ENCODE peak calls at places on chromosomes 3 and 15, in four cellular contexts. H, C, V and Z are unnamed samples.

GRCh38 chr15:20340931-20341661 is 200.5 kb downstream of the GOLGA6L6 start:
- DNase-seq in H (no peak), C (no peak), V (no peak), Z (peak)

GRCh38 chr3:61454806-61455205 is 106.6 kb upstream of the PTPRG start:
- DNase-seq in H (no peak), C (peak), V (no peak), Z (no peak)

GRCh38 chr15:100201376-100202280 is 140.1 kb downstream of the ADAMTS17 start:
- DNase-seq in H (no peak), C (no peak), V (peak), Z (no peak)

GRCh38 chr3:155321418-155321817 is 27.9 kb upstream of the STRIT1 start:
- DNase-seq in H (no peak), C (peak), V (no peak), Z (no peak)

GRCh38 chr3:55858302-55858701 is 371.2 kb upstream of the WNT5A start:
- DNase-seq in H (no peak), C (peak), V (no peak), Z (no peak)

GRCh38 chr15:80699981-80700380 is 4.9 kb downstream of the ABHD17C start:
- DNase-seq in H (no peak), C (peak), V (no peak), Z (no peak)

GRCh38 chr15:51448592-51449494 is 107.4 kb downstream of the GLDN start:
- DNase-seq in H (no peak), C (peak), V (no peak), Z (no peak)

GRCh38 chr15:88535100-88535499 is 11.4 kb downstream of the DET1 start:
- DNase-seq in H (no peak), C (peak), V (no peak), Z (no peak)

GRCh38 chr15:28002136-28002861 is 96.8 kb downstream of the OCA2 start:
- DNase-seq in H (no peak), C (no peak), V (peak), Z (no peak)

GRCh38 chr3:43246956-43247355 is 39.4 kb upstream of the SNRK start:
- DNase-seq in H (peak), C (no peak), V (peak), Z (no peak)

GRCh38 chr3:30770387-30770786 is 124.1 kb downstream of the GADL1 start:
- DNase-seq in H (peak), C (peak), V (no peak), Z (no peak)

GRCh38 chr3:157130138-157130880 is 29.6 kb downstream of the CCNL1 start:
- DNase-seq in H (peak), C (peak), V (peak), Z (peak)

GRCh38 chr3:49802719-49803463 is at the start of gene INKA1:
- DNase-seq in H (peak), C (peak), V (peak), Z (peak)

GRCh38 chr15:60119101-60119500 is 115.0 kb downstream of the FOXB1 start:
- DNase-seq in H (no peak), C (no peak), V (no peak), Z (no peak)

GRCh38 chr15:57598346-57598745 is 6.6 kb downstream of the MYZAP start:
- DNase-seq in H (no peak), C (no peak), V (no peak), Z (no peak)

GRCh38 chr15:77817434-77817833 is 184.7 kb upstream of the LINGO1 start:
- DNase-seq in H (no peak), C (no peak), V (no peak), Z (no peak)
- H4K5ac ChIP-seq in H (no peak), C (no peak), V (no peak), Z (no peak)

GRCh38 chr3:108280476-108280875 is 15.9 kb upstream of the HHLA2 start:
- DNase-seq in H (no peak), C (no peak), V (no peak), Z (no peak)
- H4K5ac ChIP-seq in H (no peak), C (no peak), V (no peak), Z (no peak)

DNA sequence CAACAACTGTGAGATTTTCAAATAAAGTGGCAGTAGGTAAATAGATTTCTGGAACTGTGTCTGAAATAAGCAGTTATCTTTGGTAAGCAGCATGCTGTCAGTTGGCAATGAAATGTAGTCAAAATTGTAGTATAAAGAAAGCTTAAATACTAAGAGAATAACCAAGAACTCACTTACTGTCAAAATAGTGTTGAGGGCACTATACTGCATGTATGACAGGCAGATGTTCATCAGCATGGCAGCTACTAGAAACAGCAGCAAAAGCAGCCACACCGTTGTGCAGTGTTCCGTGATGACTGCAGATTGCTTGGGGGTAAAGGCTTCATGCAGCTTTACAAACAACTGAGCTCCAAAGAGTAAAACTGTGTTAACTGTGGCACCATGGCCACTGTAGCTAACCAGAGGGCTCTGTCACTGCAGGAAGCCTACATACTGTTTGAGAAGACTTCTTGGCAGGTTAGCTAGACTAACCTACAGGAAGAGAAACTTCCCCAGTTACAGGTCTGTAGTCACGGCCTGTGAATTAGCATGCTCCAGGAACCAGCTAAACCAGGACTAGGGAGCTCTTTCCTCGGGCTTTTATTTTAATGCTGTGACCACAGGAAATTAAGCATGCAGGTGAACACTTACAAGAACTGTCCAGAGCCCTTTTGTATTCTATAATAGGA is 459.7 kb downstream of the TBL1XR1 start:
- DNase-seq in H (no peak), C (no peak), V (no peak), Z (no peak)
- H4K5ac ChIP-seq in H (no peak), C (no peak), V (no peak), Z (no peak)

DNA sequence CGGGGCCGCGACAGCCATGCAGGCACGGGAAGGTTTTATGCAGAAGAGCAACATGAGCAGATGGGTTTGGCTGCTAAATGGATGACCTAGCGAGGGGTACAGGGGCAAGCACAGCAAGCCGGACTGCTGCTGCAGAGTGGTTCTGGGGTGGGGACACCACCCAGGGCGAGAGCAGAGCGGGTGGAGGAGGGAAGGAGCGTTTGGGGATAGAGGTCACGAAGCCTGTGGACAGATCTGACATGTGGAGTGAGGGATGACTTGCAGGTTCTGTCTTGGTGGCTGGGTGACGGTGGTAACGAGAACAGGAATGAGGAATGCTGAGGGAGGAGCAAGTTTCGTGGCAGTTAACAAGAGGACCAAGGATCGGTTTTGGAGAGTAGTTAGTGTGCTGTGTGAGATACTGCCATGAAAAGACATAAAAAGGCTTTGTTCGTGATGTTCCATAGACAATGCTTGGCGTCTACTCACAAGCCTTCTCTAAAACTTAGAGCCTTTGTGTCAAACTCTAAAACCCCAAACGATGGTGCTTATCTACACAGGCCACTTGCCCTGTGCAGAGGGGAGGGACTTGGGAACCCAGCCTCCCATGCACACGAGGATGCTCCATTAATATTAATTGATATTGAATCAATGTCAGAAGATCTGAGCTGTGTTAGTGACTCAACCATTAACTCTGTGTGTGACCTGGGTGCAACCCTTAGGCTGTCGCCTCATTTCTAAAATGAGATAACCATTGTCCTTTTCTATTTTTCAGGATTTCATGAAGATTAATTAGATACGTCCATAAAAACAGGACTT is 132.7 kb upstream of the SLC2A2 start:
- DNase-seq in H (no peak), C (no peak), V (no peak), Z (no peak)
- H4K5ac ChIP-seq in H (no peak), C (no peak), V (no peak), Z (no peak)

GRCh38 chr3:196272826-196273225 is 14.7 kb downstream of the PCYT1A start:
- DNase-seq in H (no peak), C (no peak), V (no peak), Z (no peak)
- H4K5ac ChIP-seq in H (no peak), C (no peak), V (no peak), Z (no peak)

GRCh38 chr3:100149713-100150112 is 35.4 kb upstream of the FILIP1L start:
- DNase-seq in H (no peak), C (no peak), V (no peak), Z (no peak)

GRCh38 chr3:100149130-100149529 is 34.8 kb upstream of the FILIP1L start:
- DNase-seq in H (no peak), C (no peak), V (no peak), Z (no peak)

GRCh38 chr3:100150583-100150982 is 36.3 kb upstream of the FILIP1L start:
- DNase-seq in H (no peak), C (no peak), V (no peak), Z (no peak)

GRCh38 chr3:100154171-100154570 is 39.9 kb upstream of the FILIP1L start:
- DNase-seq in H (no peak), C (no peak), V (no peak), Z (no peak)

GRCh38 chr3:100151024-100151707 is 36.9 kb upstream of the FILIP1L start:
- DNase-seq in H (peak), C (no peak), V (no peak), Z (no peak)
- H4K5ac ChIP-seq in H (no peak), C (no peak), V (no peak), Z (no peak)

GRCh38 chr15:98433302-98433701 is 215.0 kb upstream of the IGF1R start:
- DNase-seq in H (no peak), C (no peak), V (no peak), Z (no peak)
- H4K5ac ChIP-seq in H (no peak), C (no peak), V (no peak), Z (no peak)

DNA sequence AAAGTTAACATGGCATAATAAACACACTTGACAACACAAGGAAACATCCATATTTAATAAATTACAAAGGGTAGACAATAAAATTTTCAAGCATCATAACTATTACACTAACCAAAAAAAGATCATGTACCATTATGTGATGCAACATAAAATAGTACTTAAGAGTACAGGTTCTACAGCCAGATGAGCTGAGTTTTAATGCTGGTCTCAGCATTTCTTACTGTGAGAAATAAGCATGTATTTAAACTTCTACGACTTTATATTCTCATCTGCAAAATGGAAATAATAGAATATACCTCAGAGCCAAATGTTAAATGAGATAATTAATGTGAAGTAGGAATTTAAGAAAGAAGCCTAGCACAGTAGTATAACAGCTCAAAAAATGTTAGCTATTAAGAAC is 33.7 kb upstream of the SLC12A8 start:
- DNase-seq in H (no peak), C (no peak), V (no peak), Z (no peak)
- H4K5ac ChIP-seq in H (no peak), C (no peak), V (no peak), Z (no peak)

GRCh38 chr3:170978335-170978745 is 48.2 kb downstream of the SLC2A2 start:
- DNase-seq in H (no peak), C (no peak), V (no peak), Z (no peak)
- H4K5ac ChIP-seq in H (no peak), C (no peak), V (no peak), Z (no peak)

DNA sequence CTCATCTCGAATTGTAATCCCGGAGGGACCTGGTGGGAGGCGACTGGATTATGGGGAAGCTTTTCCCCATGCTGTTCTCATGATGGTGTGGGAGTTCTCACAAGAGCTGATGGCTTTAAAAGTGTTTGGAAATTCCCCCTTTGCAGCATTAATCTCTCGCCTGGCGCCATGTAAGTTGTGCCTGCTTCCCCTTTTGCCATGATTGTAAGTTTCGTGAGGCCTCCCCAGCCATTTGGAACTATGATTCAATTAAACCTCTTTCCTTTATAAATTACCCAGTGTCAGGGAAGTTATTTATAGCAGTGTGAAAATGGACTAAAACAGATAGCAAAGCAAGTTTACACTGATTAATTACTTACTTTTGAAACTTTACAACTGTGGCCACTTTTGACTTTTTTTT is 10.7 kb upstream of the U2SURP start:
- DNase-seq in H (no peak), C (no peak), V (no peak), Z (no peak)
- H4K5ac ChIP-seq in H (no peak), C (no peak), V (no peak), Z (no peak)